ENCODE peak calls at places on chromosomes 2 and 18, in nine cellular contexts. S is heart left ventricle, O is GM12864, Z is endothelial cell of umbilical vein, C is colonic mucosa, G is fibroblast of mammary gland, D is cardiac fibroblast, B is heart right ventricle, F is spleen. Q is an unnamed sample.

GRCh38 chr18:13542520-13542847 is 183.9 kb downstream of the FAM210A start:
- DNase-seq in S (no peak), O (no peak), Z (no peak), C (no peak), G (no peak), D (no peak), B (no peak), F (no peak), Q (no peak)

GRCh38 chr2:74510272-74510671 is 2.8 kb upstream of the PCGF1 start:
- DNase-seq in S (no peak), O (no peak), Z (no peak), C (no peak), G (no peak), D (no peak), B (no peak), F (no peak), Q (no peak)

GRCh38 chr2:55899881-55900280 is 23.7 kb downstream of the EFEMP1 start:
- DNase-seq in S (no peak), O (no peak), Z (no peak), C (no peak), G (peak; percentile 90), D (no peak), B (no peak), F (no peak), Q (no peak)

GRCh38 chr2:73851274-73851673 is 22.5 kb downstream of the STAMBP start:
- DNase-seq in S (no peak), O (no peak), Z (no peak), C (peak; percentile 45), G (no peak), D (no peak), B (no peak), F (no peak), Q (peak; percentile 20)

GRCh38 chr2:62939735-62940491 is 110.7 kb upstream of the OTX1 start:
- DNase-seq in S (no peak), O (no peak), Z (no peak), C (no peak), G (peak; percentile 95), D (peak; percentile 51), B (no peak), F (no peak), Q (no peak)

GRCh38 chr2:172101008-172101706 is 1.5 kb downstream of the DLX2 start:
- DNase-seq in S (no peak), O (no peak), Z (no peak), C (no peak), G (no peak), D (no peak), B (no peak), F (no peak), Q (no peak)

GRCh38 chr2:114027437-114027836 is 137.5 kb downstream of the ACTR3 start:
- DNase-seq in S (no peak), O (no peak), Z (no peak), C (no peak), G (no peak), D (no peak), B (no peak), F (no peak), Q (no peak)

GRCh38 chr2:71336802-71337201 is 5.2 kb downstream of the ZNF638 start:
- DNase-seq in S (no peak), O (no peak), Z (peak; percentile 2), C (no peak), G (peak; percentile 76), D (peak; percentile 19), B (no peak), F (no peak), Q (no peak)

GRCh38 chr18:79260510-79260909 is 135.2 kb upstream of the NFATC1 start:
- DNase-seq in S (no peak), O (no peak), Z (peak; percentile 17), C (no peak), G (no peak), D (no peak), B (no peak), F (no peak), Q (no peak)

GRCh38 chr2:8625399-8626283 is 56.2 kb upstream of the ID2 start:
- DNase-seq in S (no peak), O (no peak), Z (no peak), C (peak; percentile 42), G (no peak), D (no peak), B (no peak), F (no peak), Q (no peak)

GRCh38 chr2:109232306-109232705 is 103.3 kb downstream of the SH3RF3 start:
- DNase-seq in S (no peak), O (no peak), Z (no peak), C (no peak), G (no peak), D (no peak), B (no peak), F (no peak), Q (no peak)

GRCh38 chr2:99480390-99480789 is 9.4 kb downstream of the REV1 start:
- DNase-seq in S (no peak), O (no peak), Z (no peak), C (no peak), G (no peak), D (no peak), B (no peak), F (no peak), Q (no peak)

GRCh38 chr2:27920148-27920885 is 29.8 kb downstream of the BABAM2 start:
- DNase-seq in S (no peak), O (no peak), Z (peak; percentile 95), C (no peak), G (peak; percentile 78), D (peak; percentile 91), B (peak; percentile 25), F (no peak), Q (peak; percentile 75)

GRCh38 chr18:50297621-50298442 is 10.3 kb upstream of the CXXC1 start:
- DNase-seq in S (peak; percentile 89), O (peak; percentile 76), Z (peak; percentile 62), C (peak; percentile 77), G (peak; percentile 76), D (peak; percentile 83), B (peak; percentile 83), F (peak; percentile 94), Q (peak; percentile 89)

GRCh38 chr2:121561617-121562268 is 31.1 kb downstream of the RNU4ATAC start:
- DNase-seq in S (no peak), O (no peak), Z (no peak), C (no peak), G (peak; percentile 21), D (peak; percentile 27), B (no peak), F (no peak), Q (no peak)

GRCh38 chr18:32086866-32087265 is 4.8 kb upstream of the RNF138 start:
- DNase-seq in S (no peak), O (no peak), Z (no peak), C (no peak), G (peak; percentile 90), D (peak; percentile 3), B (no peak), F (no peak), Q (no peak)

GRCh38 chr2:224389317-224389716 is 12.6 kb downstream of the FAM124B start:
- DNase-seq in S (no peak), O (no peak), Z (peak; percentile 56), C (no peak), G (no peak), D (no peak), B (no peak), F (no peak), Q (no peak)

DNA sequence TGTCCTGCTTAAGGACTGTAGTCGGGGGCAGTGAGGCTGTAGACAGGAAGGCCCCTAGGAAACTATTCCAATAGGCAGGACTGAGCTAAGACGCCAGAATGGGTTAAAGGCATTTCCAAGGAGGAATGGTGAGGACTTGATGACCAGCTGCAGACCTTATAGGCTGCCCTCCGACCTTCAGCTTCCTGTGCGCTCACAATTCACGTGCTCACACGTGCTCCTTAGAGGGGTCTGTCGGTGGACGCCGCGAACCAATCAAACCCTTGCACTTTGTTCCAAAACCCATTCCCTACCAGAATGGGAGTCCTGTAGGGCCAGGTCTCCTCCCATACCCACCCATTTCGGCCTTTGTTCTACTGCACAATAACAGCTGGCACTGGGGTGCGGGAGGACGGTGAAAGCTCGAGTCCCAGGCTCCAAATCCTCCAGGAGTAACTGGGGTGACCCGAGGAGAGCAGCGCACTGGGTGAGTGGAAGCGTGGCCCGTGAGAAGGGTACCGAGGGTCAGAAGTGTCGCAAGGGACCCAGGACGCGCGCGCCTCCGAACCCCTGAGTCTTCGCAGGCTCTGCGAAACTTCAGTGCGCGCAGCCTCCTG is 12.9 kb downstream of the SIX3 start:
- DNase-seq in S (no peak), O (no peak), Z (no peak), C (no peak), G (no peak), D (no peak), B (no peak), F (no peak), Q (no peak)
- H3K4me3 ChIP-seq in S (no peak overlapping the region), O (no peak overlapping the region), Z (no peak overlapping the region), C (no peak overlapping the region), G (no peak overlapping the region), D (no peak overlapping the region), B (peak overlapping the region; percentile 13), F (peak overlapping the region; percentile 17), Q (no peak overlapping the region)

GRCh38 chr2:96888082-96889011 is 18.5 kb upstream of the SEMA4C start:
- DNase-seq in S (peak; percentile 59), O (no peak), Z (no peak), C (peak; percentile 80), G (no peak), D (no peak), B (no peak), F (no peak), Q (no peak)
- H3K4me3 ChIP-seq in S (no peak overlapping the region), O (no peak overlapping the region), Z (no peak overlapping the region), C (no peak overlapping the region), G (no peak overlapping the region), D (no peak overlapping the region), B (no peak overlapping the region), F (no peak overlapping the region), Q (no peak overlapping the region)

GRCh38 chr2:190150413-190150812 is 87.9 kb upstream of the MSTN start:
- DNase-seq in S (no peak), O (no peak), Z (no peak), C (no peak), G (no peak), D (no peak), B (no peak), F (no peak), Q (no peak)
- H3K4me3 ChIP-seq in S (no peak overlapping the region), O (no peak overlapping the region), Z (no peak overlapping the region), C (no peak overlapping the region), G (no peak overlapping the region), D (no peak overlapping the region), B (no peak overlapping the region), F (no peak overlapping the region), Q (no peak overlapping the region)

GRCh38 chr18:10949655-10950054 is 199.7 kb downstream of the PIEZO2 start:
- DNase-seq in S (no peak), O (no peak), Z (no peak), C (no peak), G (no peak), D (no peak), B (no peak), F (no peak), Q (no peak)
- H3K4me3 ChIP-seq in S (no peak overlapping the region), O (peak overlapping the region; percentile 11), Z (no peak overlapping the region), C (no peak overlapping the region), G (no peak overlapping the region), D (no peak overlapping the region), B (no peak overlapping the region), F (no peak overlapping the region), Q (no peak overlapping the region)

Q was measured in CD4-positive, CD25-positive, alpha-beta regulatory T cell.